ENCODE peak calls at places on chromosomes 2 and 18, in nine cellular contexts. One of them, this sample, is unnamed.

GRCh38 chr2:234703258-234703657 is 206.4 kb upstream of the ARL4C start:
- DNase-seq in activated CD4-positive, alpha-beta T cell treated with anti-CD3 and anti-CD28 coated beads for 4 hours: no peak
- DNase-seq in lower leg skin: no peak
- DNase-seq in non-pigmented ciliary epithelial cell: no peak
- DNase-seq in naive thymus-derived CD8-positive, alpha-beta T cell: no peak
- DNase-seq in heart left ventricle: no peak
- DNase-seq in A549: no peak
- DNase-seq in neural crest cell: no peak
- DNase-seq in ecto neural progenitor cell: peak; percentile 10
- DNase-seq in this sample: no peak

GRCh38 chr2:191908874-191909273 is 62.0 kb upstream of the CAVIN2 start:
- DNase-seq in activated CD4-positive, alpha-beta T cell treated with anti-CD3 and anti-CD28 coated beads for 4 hours: no peak
- DNase-seq in lower leg skin: no peak
- DNase-seq in non-pigmented ciliary epithelial cell: no peak
- DNase-seq in naive thymus-derived CD8-positive, alpha-beta T cell: no peak
- DNase-seq in heart left ventricle: no peak
- DNase-seq in A549: no peak
- DNase-seq in neural crest cell: no peak
- DNase-seq in ecto neural progenitor cell: no peak
- DNase-seq in this sample: no peak

GRCh38 chr2:146572598-146572997 is 1272.2 kb upstream of the ACVR2A start:
- DNase-seq in activated CD4-positive, alpha-beta T cell treated with anti-CD3 and anti-CD28 coated beads for 4 hours: no peak
- DNase-seq in lower leg skin: no peak
- DNase-seq in non-pigmented ciliary epithelial cell: no peak
- DNase-seq in naive thymus-derived CD8-positive, alpha-beta T cell: no peak
- DNase-seq in heart left ventricle: no peak
- DNase-seq in A549: no peak
- DNase-seq in neural crest cell: no peak
- DNase-seq in ecto neural progenitor cell: no peak
- DNase-seq in this sample: no peak

GRCh38 chr18:50275503-50276036 is 5.8 kb downstream of the MBD1 start:
- DNase-seq in activated CD4-positive, alpha-beta T cell treated with anti-CD3 and anti-CD28 coated beads for 4 hours: no peak
- DNase-seq in lower leg skin: no peak
- DNase-seq in non-pigmented ciliary epithelial cell: no peak
- DNase-seq in naive thymus-derived CD8-positive, alpha-beta T cell: no peak
- DNase-seq in heart left ventricle: no peak
- DNase-seq in A549: no peak
- DNase-seq in neural crest cell: no peak
- DNase-seq in ecto neural progenitor cell: no peak
- DNase-seq in this sample: no peak

GRCh38 chr2:208359632-208359986 is 47.0 kb upstream of the PTH2R start:
- DNase-seq in activated CD4-positive, alpha-beta T cell treated with anti-CD3 and anti-CD28 coated beads for 4 hours: no peak
- DNase-seq in lower leg skin: no peak
- DNase-seq in non-pigmented ciliary epithelial cell: no peak
- DNase-seq in naive thymus-derived CD8-positive, alpha-beta T cell: no peak
- DNase-seq in heart left ventricle: no peak
- DNase-seq in A549: no peak
- DNase-seq in neural crest cell: no peak
- DNase-seq in ecto neural progenitor cell: peak; percentile 46
- DNase-seq in this sample: no peak

GRCh38 chr18:47075098-47075883 is 39.9 kb upstream of the ELOA2 start:
- DNase-seq in activated CD4-positive, alpha-beta T cell treated with anti-CD3 and anti-CD28 coated beads for 4 hours: no peak
- DNase-seq in lower leg skin: no peak
- DNase-seq in non-pigmented ciliary epithelial cell: no peak
- DNase-seq in naive thymus-derived CD8-positive, alpha-beta T cell: no peak
- DNase-seq in heart left ventricle: no peak
- DNase-seq in A549: peak; percentile 10
- DNase-seq in neural crest cell: no peak
- DNase-seq in ecto neural progenitor cell: peak; percentile 49
- DNase-seq in this sample: no peak

GRCh38 chr18:74596959-74597661 is 560 bp upstream of the ZNF407 start:
- DNase-seq in activated CD4-positive, alpha-beta T cell treated with anti-CD3 and anti-CD28 coated beads for 4 hours: peak; percentile 73
- DNase-seq in lower leg skin: peak; percentile 37
- DNase-seq in non-pigmented ciliary epithelial cell: no peak
- DNase-seq in naive thymus-derived CD8-positive, alpha-beta T cell: peak; percentile 58
- DNase-seq in heart left ventricle: peak; percentile 77
- DNase-seq in A549: peak; percentile 72
- DNase-seq in neural crest cell: peak; percentile 52
- DNase-seq in ecto neural progenitor cell: peak; percentile 77
- DNase-seq in this sample: peak; percentile 59

GRCh38 chr2:88281302-88282217 is 111.4 kb downstream of the THNSL2 start:
- DNase-seq in activated CD4-positive, alpha-beta T cell treated with anti-CD3 and anti-CD28 coated beads for 4 hours: no peak
- DNase-seq in lower leg skin: peak; percentile 28
- DNase-seq in non-pigmented ciliary epithelial cell: no peak
- DNase-seq in naive thymus-derived CD8-positive, alpha-beta T cell: no peak
- DNase-seq in heart left ventricle: no peak
- DNase-seq in A549: no peak
- DNase-seq in neural crest cell: no peak
- DNase-seq in ecto neural progenitor cell: peak; percentile 58
- DNase-seq in this sample: no peak

GRCh38 chr18:48408111-48408726 is 964 bp downstream of the ZBTB7C start:
- DNase-seq in activated CD4-positive, alpha-beta T cell treated with anti-CD3 and anti-CD28 coated beads for 4 hours: no peak
- DNase-seq in lower leg skin: peak; percentile 20
- DNase-seq in non-pigmented ciliary epithelial cell: no peak
- DNase-seq in naive thymus-derived CD8-positive, alpha-beta T cell: no peak
- DNase-seq in heart left ventricle: peak; percentile 41
- DNase-seq in A549: no peak
- DNase-seq in neural crest cell: no peak
- DNase-seq in ecto neural progenitor cell: no peak
- DNase-seq in this sample: peak; percentile 75

GRCh38 chr18:23900979-23901378 is 113.6 kb upstream of the TTC39C start:
- DNase-seq in activated CD4-positive, alpha-beta T cell treated with anti-CD3 and anti-CD28 coated beads for 4 hours: no peak
- DNase-seq in lower leg skin: no peak
- DNase-seq in non-pigmented ciliary epithelial cell: no peak
- DNase-seq in naive thymus-derived CD8-positive, alpha-beta T cell: no peak
- DNase-seq in heart left ventricle: no peak
- DNase-seq in A549: no peak
- DNase-seq in neural crest cell: no peak
- DNase-seq in ecto neural progenitor cell: no peak
- DNase-seq in this sample: no peak

GRCh38 chr2:172261292-172261691 is 158.6 kb upstream of the DLX2 start:
- DNase-seq in activated CD4-positive, alpha-beta T cell treated with anti-CD3 and anti-CD28 coated beads for 4 hours: no peak
- DNase-seq in lower leg skin: no peak
- DNase-seq in non-pigmented ciliary epithelial cell: no peak
- DNase-seq in naive thymus-derived CD8-positive, alpha-beta T cell: no peak
- DNase-seq in heart left ventricle: no peak
- DNase-seq in A549: no peak
- DNase-seq in neural crest cell: no peak
- DNase-seq in ecto neural progenitor cell: no peak
- DNase-seq in this sample: no peak

This sample was measured in tibial artery.